ENCODE peak calls at places on chromosome 11, in four cellular contexts. F is GM12878, I is A549, K is HepG2. V is an unnamed sample.

GRCh38 chr11:76622481-76623094 is 48.0 kb downstream of the LRRC32 start:
- DNase-seq in F (no peak), I (no peak), K (no peak), V (no peak)

GRCh38 chr11:42967653-42968052 is 344.1 kb upstream of the API5 start:
- DNase-seq in F (no peak), I (no peak), K (no peak), V (no peak)

GRCh38 chr11:119339581-119340334 is 925 bp downstream of the C1QTNF5 start:
- DNase-seq in F (no peak), I (no peak), K (peak; percentile 28), V (peak; percentile 95)

GRCh38 chr11:65274734-65275682 is 13.2 kb downstream of the POLA2 start:
- DNase-seq in F (no peak), I (peak; percentile 66), K (peak; percentile 89), V (peak; percentile 76)

GRCh38 chr11:76699461-76700091 is 29.0 kb upstream of the LRRC32 start:
- DNase-seq in F (no peak), I (no peak), K (no peak), V (no peak)

GRCh38 chr11:61058583-61059259 is 43.6 kb upstream of the CD5 start:
- DNase-seq in F (no peak), I (no peak), K (no peak), V (no peak)

GRCh38 chr11:133474461-133474860 is 57.8 kb downstream of the OPCML start:
- DNase-seq in F (no peak), I (no peak), K (no peak), V (no peak)

GRCh38 chr11:2886191-2886894 is 768 bp upstream of the CDKN1C start:
- DNase-seq in F (no peak), I (no peak), K (no peak), V (no peak)

GRCh38 chr11:68942751-68943271 is 38.0 kb downstream of the MRGPRD start:
- DNase-seq in F (no peak), I (no peak), K (no peak), V (no peak)

GRCh38 chr11:44112083-44112865 is 16.8 kb downstream of the EXT2 start:
- DNase-seq in F (no peak), I (no peak), K (no peak), V (peak; percentile 58)

GRCh38 chr11:122023614-122024250 is 92.3 kb downstream of the BLID start:
- DNase-seq in F (no peak), I (no peak), K (no peak), V (no peak)

GRCh38 chr11:47467372-47467771 is 18.4 kb upstream of the RAPSN start:
- DNase-seq in F (no peak), I (no peak), K (no peak), V (no peak)

GRCh38 chr11:68750197-68750987 is 928 bp downstream of the TESMIN start:
- DNase-seq in F (no peak), I (no peak), K (no peak), V (no peak)

GRCh38 chr11:120883404-120884135 is 140.3 kb upstream of the TBCEL start:
- DNase-seq in F (no peak), I (no peak), K (no peak), V (peak; percentile 53)

GRCh38 chr11:75241036-75241905 is 697 bp downstream of the TPBGL start:
- DNase-seq in F (no peak), I (peak; percentile 86), K (peak; percentile 57), V (peak; percentile 98)

GRCh38 chr11:48018561-48019229 is 38.3 kb downstream of the PTPRJ start:
- DNase-seq in F (no peak), I (no peak), K (no peak), V (no peak)

GRCh38 chr11:12122083-12122482 is 11.7 kb downstream of the MICAL2 start:
- DNase-seq in F (no peak), I (peak; percentile 48), K (peak; percentile 32), V (no peak)

GRCh38 chr11:2731285-2732125 is 31.7 kb upstream of the KCNQ1OT1 start:
- DNase-seq in F (no peak), I (no peak), K (peak; percentile 49), V (no peak)

GRCh38 chr11:59800390-59801037 is 10.1 kb downstream of the MRPL16 start:
- DNase-seq in F (no peak), I (no peak), K (no peak), V (no peak)

GRCh38 chr11:62491571-62492329 is 54.9 kb downstream of the AHNAK start:
- DNase-seq in F (no peak), I (no peak), K (no peak), V (no peak)

GRCh38 chr11:118295834-118296454 is 8.6 kb upstream of the CD3E start:
- DNase-seq in F (no peak), I (no peak), K (peak; percentile 28), V (no peak)

GRCh38 chr11:67463680-67464410 is 5.2 kb downstream of the TMEM134 start:
- DNase-seq in F (no peak), I (peak; percentile 91), K (peak; percentile 52), V (peak; percentile 51)

GRCh38 chr11:77396305-77396704 is 77.6 kb downstream of the PAK1 start:
- DNase-seq in F (no peak), I (no peak), K (no peak), V (no peak)

GRCh38 chr11:126591966-126592489 is 236.5 kb downstream of the ST3GAL4 start:
- DNase-seq in F (no peak), I (no peak), K (no peak), V (no peak)

GRCh38 chr11:2074266-2074825 is 64.8 kb downstream of the IGF2 start:
- DNase-seq in F (no peak), I (no peak), K (no peak), V (no peak)

GRCh38 chr11:112161012-112161411 is 2.9 kb downstream of the IL18 start:
- DNase-seq in F (no peak), I (no peak), K (no peak), V (no peak)

GRCh38 chr11:112160452-112160851 is 3.4 kb downstream of the IL18 start:
- DNase-seq in F (no peak), I (no peak), K (no peak), V (no peak)

GRCh38 chr11:112163875-112164521 is at the start of gene IL18:
- DNase-seq in F (no peak), I (peak; percentile 78), K (no peak), V (no peak)

GRCh38 chr11:112165049-112165448 is 1.2 kb upstream of the IL18 start:
- DNase-seq in F (no peak), I (no peak), K (no peak), V (no peak)

GRCh38 chr11:112162761-112163669 is 879 bp downstream of the IL18 start:
- DNase-seq in F (no peak), I (no peak), K (peak; percentile 21), V (no peak)
- TF ChIP-seq PBX3 in F (no peak), I (no peak), K (no peak), V (no peak)

DNA sequence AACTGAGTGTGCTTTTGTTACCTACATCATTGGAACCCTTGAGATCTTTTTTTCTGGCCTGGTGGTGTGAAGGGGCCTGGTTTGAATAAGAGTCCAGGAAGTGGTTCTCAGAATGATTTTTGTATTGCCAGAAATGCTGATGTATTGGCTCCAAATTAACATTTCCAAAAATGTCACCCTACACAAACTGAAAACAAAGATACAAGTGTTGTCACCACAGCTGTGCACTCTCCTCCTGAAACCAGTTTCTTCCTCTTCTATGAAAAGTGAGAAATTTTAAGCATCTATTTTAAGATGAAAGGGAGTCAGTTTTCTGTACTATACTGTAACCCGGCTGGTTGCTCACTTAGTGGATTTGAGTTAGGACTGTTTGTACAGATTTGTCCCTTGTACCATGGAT is 218.8 kb downstream of the PGR start:
- DNase-seq in F (peak; percentile 62), I (no peak), K (no peak), V (no peak)
- H3K4me3 ChIP-seq in F (no peak overlapping the region), I (no peak overlapping the region), K (no peak overlapping the region), V (no peak overlapping the region)

GRCh38 chr11:83185767-83186166 is 7.7 kb upstream of the ANKRD42 start:
- DNase-seq in F (no peak), I (no peak), K (no peak), V (no peak)
- TF ChIP-seq PBX3 in F (no peak), I (no peak), K (no peak), V (no peak)

DNA sequence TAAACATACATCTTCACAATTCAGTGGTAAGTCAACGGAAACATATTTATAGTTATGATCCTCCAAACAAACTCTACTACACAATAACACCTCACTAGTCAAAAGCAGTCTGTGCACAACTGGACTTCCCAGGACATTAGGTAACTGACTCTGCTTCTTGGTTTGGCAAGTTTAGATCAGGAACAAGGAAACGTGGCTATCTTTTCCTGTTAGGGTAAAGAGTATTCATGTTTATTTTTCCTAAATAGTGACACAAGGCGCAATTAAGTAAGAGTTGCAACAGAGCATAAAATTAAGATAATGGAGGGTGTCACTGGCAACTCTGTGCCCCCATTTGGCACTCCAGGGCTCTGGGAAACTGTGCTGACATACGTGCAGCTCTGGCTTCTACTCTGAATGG is 70.2 kb upstream of the TP53AIP1 start:
- DNase-seq in F (no peak), I (no peak), K (no peak), V (no peak)
- H3K4me3 ChIP-seq in F (no peak overlapping the region), I (no peak overlapping the region), K (no peak overlapping the region), V (no peak overlapping the region)

DNA sequence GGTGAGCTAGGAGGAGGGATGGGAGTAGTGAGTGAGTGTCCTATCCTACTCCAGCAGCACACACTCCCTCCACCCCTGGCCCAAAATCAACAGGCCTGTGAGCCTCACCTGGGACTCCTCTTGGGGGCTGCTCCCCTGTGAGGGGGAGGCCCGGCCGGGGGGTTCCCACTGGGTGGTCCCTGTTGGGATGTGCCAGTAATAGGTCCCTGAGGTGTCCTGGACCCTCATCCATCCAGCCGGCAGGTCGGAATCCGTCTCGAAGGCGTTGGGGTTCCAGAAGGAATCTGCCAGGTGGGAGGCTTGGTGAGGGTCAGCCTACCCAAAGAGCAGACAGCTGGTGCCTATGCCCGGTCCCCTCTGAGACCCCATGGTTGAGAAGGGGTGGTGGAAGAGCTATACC is 13.3 kb downstream of the SMPD1 start:
- DNase-seq in F (no peak), I (no peak), K (no peak), V (no peak)
- TF ChIP-seq PBX3 in F (no peak), I (no peak), K (no peak), V (no peak)

GRCh38 chr11:72423840-72424239 is 10.5 kb downstream of the CLPB start:
- DNase-seq in F (no peak), I (no peak), K (no peak), V (no peak)
- H3K4me3 ChIP-seq in F (no peak overlapping the region), I (no peak overlapping the region), K (no peak overlapping the region), V (no peak overlapping the region)

DNA sequence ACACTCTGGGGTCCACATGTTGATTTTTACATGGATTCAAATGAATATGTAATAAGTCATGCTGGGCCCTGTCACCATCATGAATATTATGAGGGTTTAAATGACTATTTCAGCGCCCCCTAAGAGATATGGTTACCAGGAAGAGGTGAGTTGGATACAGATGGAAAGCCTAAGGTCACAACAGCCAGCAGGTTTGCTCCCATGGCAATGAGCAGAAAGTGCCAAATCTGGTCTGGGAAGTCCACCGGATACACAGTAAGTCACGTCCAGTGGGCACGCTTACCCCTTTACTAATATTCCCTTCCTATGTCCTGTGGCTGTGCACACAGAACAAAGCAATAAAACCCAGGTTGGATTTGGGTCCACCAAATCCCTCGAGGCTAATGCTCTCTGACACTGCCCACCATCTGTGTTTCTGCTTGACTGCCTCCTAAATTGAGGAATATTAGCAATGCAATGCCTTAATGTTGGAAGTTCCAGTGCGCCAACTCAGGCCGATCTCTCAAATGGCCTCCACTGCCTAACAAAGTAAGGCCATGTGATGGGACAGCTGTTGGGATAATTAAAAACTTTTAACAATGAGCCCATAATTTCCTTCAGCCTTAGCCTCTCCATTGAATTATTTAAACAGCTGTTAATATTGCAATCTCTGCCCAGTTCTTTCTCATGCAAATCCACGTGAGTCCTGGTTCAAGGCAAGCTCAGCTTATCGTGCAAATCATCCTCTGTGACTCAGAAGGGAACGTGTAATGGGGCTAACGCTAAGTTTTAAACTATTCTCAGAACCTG is 97.6 kb downstream of the SLC1A2 start:
- DNase-seq in F (no peak), I (no peak), K (no peak), V (no peak)
- TF ChIP-seq PBX3 in F (no peak), I (no peak), K (no peak), V (no peak)

GRCh38 chr11:34447044-34447443 is 8.3 kb downstream of the CAT start:
- DNase-seq in F (no peak), I (no peak), K (no peak), V (no peak)
- H3K4me3 ChIP-seq in F (no peak overlapping the region), I (no peak overlapping the region), K (no peak overlapping the region), V (no peak overlapping the region)